ENCODE peak calls at places on chromosomes 5 and 9, in six cellular contexts. P, U, Z, D, B and L are unnamed samples.

GRCh38 chr5:10467281-10468198 is 25.9 kb downstream of the ROPN1L start:
- DNase-seq in Z (no peak), P (no peak), B (no peak), U (no peak), D (no peak), L (no peak)

GRCh38 chr5:6752236-6752635 is 39.0 kb downstream of the TENT4A start:
- DNase-seq in P (no peak), U (no peak), Z (no peak), D (no peak), B (no peak), L (no peak)

GRCh38 chr9:70484232-70485130 is 70.0 kb upstream of the KLF9 start:
- DNase-seq in P (peak; percentile 25), B (no peak), D (no peak), Z (no peak), U (peak; percentile 42), L (peak; percentile 53)

GRCh38 chr9:93300175-93300572 is 116.2 kb downstream of the WNK2 start:
- DNase-seq in D (no peak), B (no peak), P (no peak), Z (no peak), U (no peak), L (no peak)

GRCh38 chr9:136090768-136091581 is 4.1 kb downstream of the NACC2 start:
- DNase-seq in Z (peak; percentile 61), P (no peak), D (peak; percentile 53), B (no peak), U (no peak), L (no peak)

GRCh38 chr9:133356391-133357091 is at the start of the genes SURF1 and SURF2:
- DNase-seq in D (peak; percentile 90), U (peak; percentile 29), B (peak; percentile 61), P (peak; percentile 78), Z (peak; percentile 89), L (peak; percentile 80)

GRCh38 chr5:127647361-127647958 is 1.4 kb upstream of the CTXN3 start:
- DNase-seq in P (no peak), B (no peak), U (no peak), Z (no peak), D (no peak), L (no peak)

GRCh38 chr9:123642291-123643278 is 286.6 kb downstream of the CRB2 start:
- DNase-seq in Z (no peak), P (no peak), D (no peak), B (no peak), U (no peak), L (no peak)

GRCh38 chr5:82635561-82636288 is 357.6 kb upstream of the RPS23 start:
- DNase-seq in D (no peak), B (no peak), Z (no peak), P (no peak), U (no peak), L (no peak)

GRCh38 chr5:122252319-122252718 is 59.7 kb upstream of the SNCAIP start:
- DNase-seq in B (no peak), Z (no peak), P (no peak), U (no peak), D (no peak), L (no peak)

GRCh38 chr9:116112236-116112635 is 41.4 kb upstream of the PAPPA start:
- DNase-seq in Z (no peak), U (no peak), P (no peak), B (no peak), D (no peak), L (no peak)